ENCODE peak calls at places on chromosomes 16 and 17, in five cellular contexts. Q is bronchial epithelial cell, O is PC-9, N is A549, G is BE2C. L is an unnamed sample.

GRCh38 chr17:55926276-55926995 is 175.6 kb downstream of the PCTP start:
- DNase-seq in N (no peak), G (no peak), Q (no peak), O (no peak), L (no peak)

GRCh38 chr16:52552643-52553042 is 5.7 kb upstream of the TOX3 start:
- DNase-seq in N (no peak), O (no peak), Q (peak; percentile 91), G (no peak), L (no peak)

GRCh38 chr17:62895650-62896301 is 70.3 kb upstream of the TANC2 start:
- DNase-seq in Q (peak; percentile 90), O (peak; percentile 24), G (no peak), N (no peak), L (no peak)

GRCh38 chr17:9987779-9988585 is 82.9 kb upstream of the RCVRN start:
- DNase-seq in G (no peak), Q (no peak), O (peak; percentile 10), N (peak; percentile 66), L (peak; percentile 33)

GRCh38 chr17:57512258-57512657 is 232.8 kb downstream of the CCDC182 start:
- DNase-seq in O (no peak), N (no peak), G (no peak), Q (no peak), L (no peak)

GRCh38 chr17:37844158-37844976 is 79.8 kb upstream of the TBC1D3K start:
- DNase-seq in G (peak; percentile 57), Q (peak; percentile 15), N (peak; percentile 87), O (no peak), L (peak; percentile 77)

GRCh38 chr16:10982430-10983174 is 38.2 kb downstream of the CLEC16A start:
- DNase-seq in Q (no peak), O (no peak), G (no peak), N (no peak), L (no peak)

GRCh38 chr16:31458073-31458834 is 1.0 kb upstream of the ARMC5 start:
- DNase-seq in Q (peak; percentile 35), G (peak; percentile 43), N (peak; percentile 41), O (peak; percentile 63), L (peak; percentile 77)

GRCh38 chr17:37220609-37220953 is 155.2 kb upstream of the C17orf78 start:
- DNase-seq in Q (peak; percentile 8), O (no peak), G (peak; percentile 54), N (no peak), L (peak; percentile 43)

GRCh38 chr16:20899503-20900298 is 457 bp downstream of the DCUN1D3 start:
- DNase-seq in N (no peak), G (no peak), Q (no peak), O (peak; percentile 21), L (no peak)

GRCh38 chr17:9669551-9670008 is 24.3 kb downstream of the USP43 start:
- DNase-seq in O (peak; percentile 78), N (no peak), Q (peak; percentile 59), G (no peak), L (no peak)

GRCh38 chr16:22977294-22977697 is 163.3 kb downstream of the HS3ST2 start:
- DNase-seq in Q (peak; percentile 26), O (no peak), G (no peak), N (no peak), L (no peak)

GRCh38 chr16:5025171-5025632 is 8.5 kb downstream of the NAGPA start:
- DNase-seq in Q (no peak), N (peak; percentile 49), O (no peak), G (peak; percentile 69), L (peak; percentile 24)

GRCh38 chr16:66616592-66616991 is 12.1 kb downstream of the CMTM3 start:
- DNase-seq in N (no peak), Q (no peak), O (no peak), G (no peak), L (no peak)

GRCh38 chr17:78697122-78697845 is 84.8 kb downstream of the CYTH1 start:
- DNase-seq in O (no peak), Q (no peak), G (no peak), N (no peak), L (no peak)

GRCh38 chr17:233473-233941 is 52.1 kb upstream of the DOC2B start:
- DNase-seq in O (no peak), Q (no peak), G (no peak), N (no peak), L (no peak)

GRCh38 chr16:10678655-10679054 is 16.1 kb downstream of the TEKT5 start:
- DNase-seq in G (no peak), Q (no peak), N (no peak), O (no peak), L (no peak)

GRCh38 chr17:79970576-79971068 is 65.0 kb downstream of the TBC1D16 start:
- DNase-seq in O (no peak), G (peak; percentile 76), N (no peak), Q (no peak), L (peak; percentile 55)

GRCh38 chr17:51650202-51650601 is 389.9 kb downstream of the UTP18 start:
- DNase-seq in Q (no peak), G (no peak), O (no peak), N (no peak), L (no peak)

GRCh38 chr17:28379814-28380571 is 8.5 kb downstream of the SARM1 start:
- DNase-seq in G (peak; percentile 48), O (peak; percentile 80), N (no peak), Q (peak; percentile 98), L (no peak)

GRCh38 chr17:65057520-65058075 is 1.1 kb upstream of the GNA13 start:
- DNase-seq in N (no peak), O (no peak), Q (peak; percentile 66), G (no peak), L (no peak)

GRCh38 chr17:17599965-17600364 is 8.5 kb upstream of the PEMT start:
- DNase-seq in Q (no peak), G (no peak), O (no peak), N (no peak), L (no peak)

GRCh38 chr17:75271233-75271954 is 363 bp upstream of the MIF4GD start:
- DNase-seq in G (peak; percentile 82), O (peak; percentile 83), N (peak; percentile 91), Q (peak; percentile 29), L (peak; percentile 87)

GRCh38 chr16:54000361-54000760 is 286.2 kb downstream of the IRX3 start:
- DNase-seq in Q (no peak), G (no peak), O (no peak), N (no peak), L (no peak)

GRCh38 chr17:4235372-4236279 is 28.2 kb downstream of the ANKFY1 start:
- DNase-seq in Q (no peak), O (no peak), N (no peak), G (no peak), L (no peak)

GRCh38 chr17:2828396-2829038 is 32.3 kb downstream of the RAP1GAP2 start:
- DNase-seq in N (peak; percentile 91), O (peak; percentile 85), G (peak; percentile 80), Q (no peak), L (peak; percentile 84)

GRCh38 chr17:36807496-36808180 is 129.6 kb upstream of the LHX1 start:
- DNase-seq in O (no peak), Q (no peak), N (no peak), G (no peak), L (no peak)

GRCh38 chr16:81779540-81780320 is 639 bp downstream of the PLCG2 start:
- DNase-seq in N (peak; percentile 48), G (no peak), O (peak; percentile 29), Q (no peak), L (peak; percentile 19)

GRCh38 chr16:66382966-66383299 is 16.4 kb downstream of the CDH5 start:
- DNase-seq in G (no peak), O (peak; percentile 53), N (peak; percentile 58), Q (peak; percentile 95), L (no peak)

GRCh38 chr17:73855933-73856332 is 211.7 kb upstream of the SDK2 start:
- DNase-seq in Q (no peak), O (no peak), G (no peak), N (no peak), L (no peak)

GRCh38 chr17:73851921-73852320 is 207.7 kb upstream of the SDK2 start:
- DNase-seq in N (no peak), Q (no peak), G (no peak), O (no peak), L (no peak)

GRCh38 chr17:73850426-73850825 is 206.2 kb upstream of the SDK2 start:
- DNase-seq in O (no peak), N (no peak), G (no peak), Q (no peak), L (no peak)
- TF ChIP-seq CTCF in O (no peak), N (no peak), G (no peak), Q (no peak), L (no peak)

GRCh38 chr17:43757171-43757660 is 1.4 kb downstream of the SOST start:
- DNase-seq in O (no peak), G (no peak), Q (no peak), N (no peak), L (no peak)

GRCh38 chr17:43754947-43755346 is 3.6 kb downstream of the SOST start:
- DNase-seq in O (no peak), N (no peak), G (no peak), Q (no peak), L (no peak)

GRCh38 chr17:43753488-43754129 is 5.0 kb downstream of the SOST start:
- DNase-seq in G (no peak), Q (peak; percentile 41), O (peak; percentile 17), N (no peak), L (peak; percentile 30)

GRCh38 chr17:43756176-43756575 is 2.4 kb downstream of the SOST start:
- DNase-seq in N (no peak), Q (no peak), O (no peak), G (no peak), L (no peak)

GRCh38 chr17:43755389-43755875 is 3.2 kb downstream of the SOST start:
- DNase-seq in G (no peak), Q (no peak), N (no peak), O (no peak), L (peak; percentile 36)
- TF ChIP-seq CTCF in G (no peak), Q (peak; percentile 3), N (no peak), O (no peak), L (no peak)

DNA sequence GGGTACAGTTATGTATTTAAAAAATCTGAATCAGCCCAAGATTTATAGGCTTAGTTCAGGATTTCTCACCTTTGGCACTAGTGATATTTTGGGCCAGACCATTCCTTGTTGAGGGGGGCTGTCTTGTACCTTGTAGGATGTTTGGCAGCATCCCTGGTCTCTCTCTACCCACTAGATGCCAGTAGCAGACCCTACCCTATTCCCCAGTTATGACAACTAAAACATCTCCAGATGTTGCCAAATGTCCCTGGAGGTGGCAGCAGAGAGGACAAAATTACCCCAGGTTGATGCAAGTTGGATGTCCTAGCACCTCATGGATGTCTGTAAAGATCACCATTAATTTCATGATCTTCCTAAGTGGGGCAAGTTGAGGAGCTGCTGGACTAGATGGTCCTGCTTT is 45.8 kb downstream of the SYT17 start:
- DNase-seq in N (no peak), G (no peak), O (no peak), Q (no peak), L (peak; percentile 9)
- TF ChIP-seq CTCF in N (no peak), G (peak; percentile 11), O (peak; percentile 26), Q (no peak), L (peak; percentile 17)

GRCh38 chr17:45226620-45227019 is 4.9 kb downstream of the FMNL1 start:
- DNase-seq in O (no peak), G (no peak), Q (no peak), N (no peak), L (no peak)

GRCh38 chr17:45224671-45225050 is 3.0 kb downstream of the FMNL1 start:
- DNase-seq in N (no peak), Q (no peak), G (no peak), O (no peak), L (peak; percentile 80)

GRCh38 chr17:45227101-45227591 is 5.5 kb downstream of the FMNL1 start:
- DNase-seq in O (no peak), N (no peak), G (no peak), Q (no peak), L (peak; percentile 59)

GRCh38 chr17:45225051-45225700 is 3.5 kb downstream of the FMNL1 start:
- DNase-seq in N (no peak), O (peak; percentile 29), Q (peak; percentile 47), G (no peak), L (peak; percentile 67)

GRCh38 chr17:45225964-45226530 is 4.4 kb downstream of the FMNL1 start:
- DNase-seq in N (no peak), G (no peak), O (no peak), Q (peak; percentile 39), L (peak; percentile 99)
- TF ChIP-seq CTCF in N (no peak), G (no peak), O (no peak), Q (no peak), L (no peak)

L was measured in activated CD8-positive, alpha-beta T cell treated with anti-CD3 and anti-CD28 coated beads for 36 hours.